ENCODE peak calls at places on chromosomes 11 and 22, in nine cellular contexts. One of them, this sample, is unnamed. For H3K4me1, the result is how much of the 10 kb centered on the place peaks cover.

GRCh38 chr11:109405671-109406070 is 16.3 kb upstream of the C11orf87 start:
- DNase-seq in esophagus muscularis mucosa: no peak
- DNase-seq in osteoblast: peak
- DNase-seq in pancreas: no peak
- DNase-seq in uterus: no peak
- DNase-seq in left lung: no peak
- DNase-seq in transverse colon: no peak
- DNase-seq in tibial nerve: no peak
- DNase-seq in IMR-90: peak
- DNase-seq in this sample: no peak

GRCh38 chr22:46596032-46596441 is 24.1 kb upstream of the GRAMD4 start:
- DNase-seq in esophagus muscularis mucosa: no peak
- DNase-seq in osteoblast: no peak
- DNase-seq in pancreas: no peak
- DNase-seq in uterus: no peak
- DNase-seq in left lung: peak
- DNase-seq in transverse colon: no peak
- DNase-seq in tibial nerve: peak
- DNase-seq in IMR-90: no peak
- DNase-seq in this sample: peak

GRCh38 chr11:12316432-12316831 is 60.9 kb upstream of the PARVA start:
- DNase-seq in esophagus muscularis mucosa: no peak
- DNase-seq in osteoblast: no peak
- DNase-seq in pancreas: no peak
- DNase-seq in uterus: no peak
- DNase-seq in left lung: no peak
- DNase-seq in transverse colon: no peak
- DNase-seq in tibial nerve: no peak
- DNase-seq in IMR-90: no peak
- DNase-seq in this sample: no peak

GRCh38 chr22:21449531-21450319 is 17.5 kb upstream of the TMEM191C start:
- DNase-seq in esophagus muscularis mucosa: no peak
- DNase-seq in osteoblast: no peak
- DNase-seq in pancreas: peak
- DNase-seq in uterus: peak
- DNase-seq in left lung: peak
- DNase-seq in transverse colon: no peak
- DNase-seq in tibial nerve: peak
- DNase-seq in IMR-90: peak
- DNase-seq in this sample: no peak

GRCh38 chr11:95453616-95454118 is 222.7 kb upstream of the SESN3 start:
- DNase-seq in esophagus muscularis mucosa: peak
- DNase-seq in osteoblast: no peak
- DNase-seq in pancreas: peak
- DNase-seq in uterus: no peak
- DNase-seq in left lung: peak
- DNase-seq in transverse colon: no peak
- DNase-seq in tibial nerve: peak
- DNase-seq in IMR-90: no peak
- DNase-seq in this sample: no peak

GRCh38 chr11:87454246-87454645 is 416.5 kb downstream of the TMEM135 start:
- DNase-seq in esophagus muscularis mucosa: no peak
- DNase-seq in osteoblast: no peak
- DNase-seq in pancreas: peak
- DNase-seq in uterus: no peak
- DNase-seq in left lung: no peak
- DNase-seq in transverse colon: peak
- DNase-seq in tibial nerve: no peak
- DNase-seq in IMR-90: peak
- DNase-seq in this sample: no peak

GRCh38 chr11:99693941-99694492 is 673.3 kb downstream of the CNTN5 start:
- DNase-seq in esophagus muscularis mucosa: no peak
- DNase-seq in osteoblast: no peak
- DNase-seq in pancreas: no peak
- DNase-seq in uterus: no peak
- DNase-seq in left lung: no peak
- DNase-seq in transverse colon: no peak
- DNase-seq in tibial nerve: no peak
- DNase-seq in IMR-90: peak
- DNase-seq in this sample: no peak

GRCh38 chr11:14623036-14623435 is 20.6 kb upstream of the PDE3B start:
- DNase-seq in esophagus muscularis mucosa: no peak
- DNase-seq in osteoblast: no peak
- DNase-seq in pancreas: no peak
- DNase-seq in uterus: no peak
- DNase-seq in left lung: no peak
- DNase-seq in transverse colon: no peak
- DNase-seq in tibial nerve: no peak
- DNase-seq in IMR-90: no peak
- DNase-seq in this sample: no peak

GRCh38 chr11:2789331-2789730 is 89.5 kb upstream of the KCNQ1OT1 start:
- DNase-seq in esophagus muscularis mucosa: peak
- DNase-seq in osteoblast: peak
- DNase-seq in pancreas: no peak
- DNase-seq in uterus: no peak
- DNase-seq in left lung: peak
- DNase-seq in transverse colon: no peak
- DNase-seq in tibial nerve: peak
- DNase-seq in IMR-90: no peak
- DNase-seq in this sample: peak

GRCh38 chr22:23061471-23062280 is 8.6 kb upstream of the GNAZ start:
- DNase-seq in esophagus muscularis mucosa: peak
- DNase-seq in osteoblast: peak
- DNase-seq in pancreas: peak
- DNase-seq in uterus: no peak
- DNase-seq in left lung: no peak
- DNase-seq in transverse colon: no peak
- DNase-seq in tibial nerve: no peak
- DNase-seq in IMR-90: no peak
- DNase-seq in this sample: peak

GRCh38 chr22:45318168-45318557 is 8.4 kb downstream of the FAM118A start:
- DNase-seq in esophagus muscularis mucosa: peak
- DNase-seq in osteoblast: peak
- DNase-seq in pancreas: peak
- DNase-seq in uterus: peak
- DNase-seq in left lung: no peak
- DNase-seq in transverse colon: peak
- DNase-seq in tibial nerve: peak
- DNase-seq in IMR-90: peak
- DNase-seq in this sample: peak

DNA sequence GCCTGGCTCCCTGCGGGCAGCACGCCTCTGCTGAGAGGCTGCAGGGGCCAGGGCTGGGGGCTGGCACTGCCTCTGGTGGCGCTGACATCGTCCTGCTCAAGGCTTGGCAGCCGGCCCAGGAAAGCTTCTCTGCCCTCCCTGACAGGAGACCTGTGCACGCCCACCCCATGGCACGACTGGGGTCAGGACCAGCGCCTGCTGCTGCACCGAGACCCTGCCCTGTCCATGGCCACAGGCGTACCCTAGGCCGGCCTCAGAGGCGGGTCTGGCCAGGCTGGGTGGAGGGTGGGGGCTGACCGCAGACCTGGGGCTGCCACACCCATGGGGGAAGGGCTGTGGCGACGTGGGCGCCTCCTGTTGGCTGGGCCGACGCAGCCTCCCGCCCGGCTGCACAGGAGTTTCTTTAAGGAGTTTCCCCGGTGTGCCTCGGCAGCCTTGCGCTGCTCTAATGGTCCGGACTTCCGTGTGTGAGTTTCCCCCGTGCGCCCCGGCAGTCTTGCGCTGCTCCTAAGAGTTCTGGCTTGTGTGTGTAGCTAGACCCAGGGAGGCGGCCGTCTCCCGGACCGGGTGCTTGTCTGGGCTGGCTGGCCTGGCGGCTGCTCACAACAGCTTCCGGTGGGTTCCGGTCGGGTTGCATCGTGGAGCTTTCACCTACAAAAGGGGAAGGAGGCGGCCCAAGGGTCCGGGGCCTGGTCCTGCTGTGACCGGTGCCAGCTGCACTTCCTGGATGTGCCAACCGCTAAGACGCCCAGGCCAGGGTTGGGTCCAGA is 4.7 kb downstream of the TRABD start:
- DNase-seq in esophagus muscularis mucosa: peak
- DNase-seq in osteoblast: peak
- DNase-seq in pancreas: peak
- DNase-seq in uterus: peak
- DNase-seq in left lung: peak
- DNase-seq in transverse colon: peak
- DNase-seq in tibial nerve: peak
- DNase-seq in IMR-90: no peak
- DNase-seq in this sample: peak
- TF ChIP-seq CTCF in esophagus muscularis mucosa: peak
- TF ChIP-seq CTCF in osteoblast: peak
- TF ChIP-seq CTCF in pancreas: no peak
- TF ChIP-seq CTCF in uterus: peak
- TF ChIP-seq CTCF in left lung: peak
- TF ChIP-seq CTCF in transverse colon: peak
- TF ChIP-seq CTCF in tibial nerve: peak
- TF ChIP-seq CTCF in IMR-90: peak
- TF ChIP-seq CTCF in this sample: no peak

GRCh38 chr11:128492903-128493569 is 94.3 kb downstream of the ETS1 start:
- DNase-seq in esophagus muscularis mucosa: no peak
- DNase-seq in osteoblast: no peak
- DNase-seq in pancreas: no peak
- DNase-seq in uterus: no peak
- DNase-seq in left lung: no peak
- DNase-seq in transverse colon: no peak
- DNase-seq in tibial nerve: no peak
- DNase-seq in IMR-90: no peak
- DNase-seq in this sample: no peak
- H3K4me1 ChIP-seq in esophagus muscularis mucosa: half or more
- H3K4me1 ChIP-seq in osteoblast: half or more
- H3K4me1 ChIP-seq in pancreas: under half
- H3K4me1 ChIP-seq in uterus: under half
- H3K4me1 ChIP-seq in left lung: under half
- H3K4me1 ChIP-seq in transverse colon: under half
- H3K4me1 ChIP-seq in tibial nerve: under half
- H3K4me1 ChIP-seq in IMR-90: under half
- H3K4me1 ChIP-seq in this sample: under half

DNA sequence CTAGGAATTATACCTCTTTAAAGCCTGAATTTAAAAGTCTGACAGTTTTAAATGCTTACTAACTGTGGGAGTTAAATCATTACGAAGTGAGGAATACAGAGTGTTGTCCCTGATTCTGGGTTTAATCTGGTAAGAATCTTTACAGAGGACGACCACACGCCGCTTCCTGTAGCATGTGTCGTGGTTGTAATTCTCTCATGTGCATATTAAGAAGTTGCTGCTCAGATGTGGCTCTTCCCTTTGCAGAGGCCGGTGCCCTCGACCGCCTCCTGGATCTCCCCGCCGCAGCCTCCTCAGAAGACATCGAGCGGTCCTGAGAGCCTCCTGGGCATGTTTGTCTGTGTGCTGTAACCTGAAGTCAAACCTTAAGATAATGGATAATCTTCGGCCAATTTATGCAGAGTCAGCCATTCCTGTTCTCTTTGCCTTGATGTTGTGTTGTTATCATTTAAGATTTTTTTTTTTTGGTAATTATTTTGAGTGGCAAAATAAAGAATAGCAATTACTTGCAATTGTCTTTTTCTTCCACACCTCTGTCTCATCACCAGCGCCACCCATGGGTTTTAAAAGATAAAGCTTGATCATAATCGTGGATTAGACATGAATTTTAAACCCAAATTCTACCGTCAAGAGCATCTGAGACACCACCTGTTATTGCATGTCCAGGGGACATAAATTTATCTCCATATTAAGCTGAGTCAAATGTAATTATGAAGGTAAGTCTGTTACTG is 6.5 kb downstream of the GAL start:
- DNase-seq in esophagus muscularis mucosa: no peak
- DNase-seq in osteoblast: peak
- DNase-seq in pancreas: no peak
- DNase-seq in uterus: no peak
- DNase-seq in left lung: no peak
- DNase-seq in transverse colon: no peak
- DNase-seq in tibial nerve: no peak
- DNase-seq in IMR-90: no peak
- DNase-seq in this sample: no peak
- TF ChIP-seq CTCF in esophagus muscularis mucosa: no peak
- TF ChIP-seq CTCF in osteoblast: peak
- TF ChIP-seq CTCF in pancreas: no peak
- TF ChIP-seq CTCF in uterus: no peak
- TF ChIP-seq CTCF in left lung: no peak
- TF ChIP-seq CTCF in transverse colon: no peak
- TF ChIP-seq CTCF in tibial nerve: no peak
- TF ChIP-seq CTCF in IMR-90: peak
- TF ChIP-seq CTCF in this sample: no peak

GRCh38 chr22:17472886-17473285 is 90.4 kb upstream of the SLC25A18 start:
- DNase-seq in esophagus muscularis mucosa: no peak
- DNase-seq in osteoblast: no peak
- DNase-seq in pancreas: no peak
- DNase-seq in uterus: no peak
- DNase-seq in left lung: no peak
- DNase-seq in transverse colon: no peak
- DNase-seq in tibial nerve: no peak
- DNase-seq in IMR-90: no peak
- DNase-seq in this sample: no peak

GRCh38 chr22:17471901-17472566 is 91.3 kb upstream of the SLC25A18 start:
- DNase-seq in esophagus muscularis mucosa: no peak
- DNase-seq in osteoblast: no peak
- DNase-seq in pancreas: no peak
- DNase-seq in uterus: no peak
- DNase-seq in left lung: no peak
- DNase-seq in transverse colon: no peak
- DNase-seq in tibial nerve: no peak
- DNase-seq in IMR-90: no peak
- DNase-seq in this sample: no peak

GRCh38 chr22:17476838-17477237 is 86.5 kb upstream of the SLC25A18 start:
- DNase-seq in esophagus muscularis mucosa: no peak
- DNase-seq in osteoblast: no peak
- DNase-seq in pancreas: no peak
- DNase-seq in uterus: no peak
- DNase-seq in left lung: no peak
- DNase-seq in transverse colon: no peak
- DNase-seq in tibial nerve: no peak
- DNase-seq in IMR-90: no peak
- DNase-seq in this sample: no peak

GRCh38 chr22:17475318-17476212 is 87.7 kb upstream of the SLC25A18 start:
- DNase-seq in esophagus muscularis mucosa: no peak
- DNase-seq in osteoblast: no peak
- DNase-seq in pancreas: no peak
- DNase-seq in uterus: no peak
- DNase-seq in left lung: no peak
- DNase-seq in transverse colon: no peak
- DNase-seq in tibial nerve: no peak
- DNase-seq in IMR-90: no peak
- DNase-seq in this sample: no peak

DNA sequence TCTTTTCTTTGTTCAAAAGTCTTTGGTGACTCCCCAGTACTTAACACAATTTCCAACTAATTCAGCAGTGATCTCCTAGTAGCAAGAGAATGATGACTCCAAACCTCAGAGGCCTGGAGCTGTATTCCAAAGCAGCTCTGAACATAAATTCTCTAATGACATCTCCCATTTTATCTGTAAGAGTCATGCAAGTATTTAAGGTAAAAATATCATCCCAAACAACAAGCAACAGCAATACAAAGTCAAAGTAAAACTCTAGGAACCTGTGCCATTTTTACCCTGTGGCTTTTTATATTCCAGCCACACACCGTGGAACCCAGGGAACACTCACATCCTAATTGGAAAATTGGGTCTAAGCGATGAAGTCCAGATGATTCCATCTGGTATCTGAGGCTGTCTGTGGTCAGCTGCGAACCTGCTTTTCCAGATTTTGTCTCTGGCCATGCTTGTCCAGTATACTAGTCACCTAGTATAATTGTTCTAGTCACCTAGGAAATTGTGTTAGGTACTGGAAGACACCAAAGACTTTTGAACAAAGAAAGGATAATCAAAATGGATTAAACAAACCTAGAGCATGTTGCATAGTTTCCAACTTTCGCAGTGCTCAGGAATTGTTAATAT is 92.3 kb upstream of the SLC25A18 start:
- DNase-seq in esophagus muscularis mucosa: no peak
- DNase-seq in osteoblast: no peak
- DNase-seq in pancreas: no peak
- DNase-seq in uterus: no peak
- DNase-seq in left lung: no peak
- DNase-seq in transverse colon: no peak
- DNase-seq in tibial nerve: no peak
- DNase-seq in IMR-90: no peak
- DNase-seq in this sample: no peak
- H3K4me1 ChIP-seq in esophagus muscularis mucosa: under half
- H3K4me1 ChIP-seq in osteoblast: under half
- H3K4me1 ChIP-seq in pancreas: under half
- H3K4me1 ChIP-seq in uterus: under half
- H3K4me1 ChIP-seq in left lung: under half
- H3K4me1 ChIP-seq in transverse colon: under half
- H3K4me1 ChIP-seq in tibial nerve: under half
- H3K4me1 ChIP-seq in IMR-90: under half
- H3K4me1 ChIP-seq in this sample: under half

This sample was measured in right atrium auricular region.